ENCODE peak calls at places on chromosomes 13 and 19, in ten cellular contexts. One of them, this sample, is unnamed.

GRCh38 chr13:31352467-31352866 is 152.7 kb downstream of the B3GLCT start:
- DNase-seq in cardiac fibroblast: no peak
- DNase-seq in fibroblast of lung: no peak
- DNase-seq in foreskin fibroblast: no peak
- DNase-seq in IMR-90: no peak
- DNase-seq in epithelial cell of esophagus: no peak
- DNase-seq in psoas muscle: no peak
- DNase-seq in HCT116: no peak
- DNase-seq in GM12864: no peak
- DNase-seq in BE2C: peak; percentile 12
- DNase-seq in this sample: no peak

GRCh38 chr19:48206402-48207093 is 36.1 kb downstream of the ZSWIM9 start:
- DNase-seq in cardiac fibroblast: peak; percentile 32
- DNase-seq in fibroblast of lung: no peak
- DNase-seq in foreskin fibroblast: no peak
- DNase-seq in IMR-90: no peak
- DNase-seq in epithelial cell of esophagus: no peak
- DNase-seq in psoas muscle: no peak
- DNase-seq in HCT116: no peak
- DNase-seq in GM12864: no peak
- DNase-seq in BE2C: no peak
- DNase-seq in this sample: no peak

GRCh38 chr13:110490009-110490770 is 71.3 kb downstream of the RAB20 start:
- DNase-seq in cardiac fibroblast: no peak
- DNase-seq in fibroblast of lung: no peak
- DNase-seq in foreskin fibroblast: no peak
- DNase-seq in IMR-90: no peak
- DNase-seq in epithelial cell of esophagus: no peak
- DNase-seq in psoas muscle: no peak
- DNase-seq in HCT116: no peak
- DNase-seq in GM12864: no peak
- DNase-seq in BE2C: no peak
- DNase-seq in this sample: no peak

GRCh38 chr19:54928299-54928698 is 19.0 kb downstream of the NLRP7 start:
- DNase-seq in cardiac fibroblast: no peak
- DNase-seq in fibroblast of lung: no peak
- DNase-seq in foreskin fibroblast: no peak
- DNase-seq in IMR-90: no peak
- DNase-seq in epithelial cell of esophagus: no peak
- DNase-seq in psoas muscle: no peak
- DNase-seq in HCT116: peak; percentile 6
- DNase-seq in GM12864: no peak
- DNase-seq in BE2C: no peak
- DNase-seq in this sample: peak; percentile 6

GRCh38 chr13:80556291-80556690 is 215.4 kb upstream of the SPRY2 start:
- DNase-seq in cardiac fibroblast: no peak
- DNase-seq in fibroblast of lung: no peak
- DNase-seq in foreskin fibroblast: peak; percentile 74
- DNase-seq in IMR-90: no peak
- DNase-seq in epithelial cell of esophagus: peak; percentile 8
- DNase-seq in psoas muscle: no peak
- DNase-seq in HCT116: no peak
- DNase-seq in GM12864: no peak
- DNase-seq in BE2C: no peak
- DNase-seq in this sample: no peak

GRCh38 chr13:37695200-37695599 is 96.6 kb upstream of the POSTN start:
- DNase-seq in cardiac fibroblast: no peak
- DNase-seq in fibroblast of lung: no peak
- DNase-seq in foreskin fibroblast: peak; percentile 13
- DNase-seq in IMR-90: no peak
- DNase-seq in epithelial cell of esophagus: no peak
- DNase-seq in psoas muscle: no peak
- DNase-seq in HCT116: no peak
- DNase-seq in GM12864: no peak
- DNase-seq in BE2C: no peak
- DNase-seq in this sample: no peak

GRCh38 chr13:109899748-109900147 is 113.4 kb upstream of the IRS2 start:
- DNase-seq in cardiac fibroblast: no peak
- DNase-seq in fibroblast of lung: no peak
- DNase-seq in foreskin fibroblast: no peak
- DNase-seq in IMR-90: no peak
- DNase-seq in epithelial cell of esophagus: no peak
- DNase-seq in psoas muscle: no peak
- DNase-seq in HCT116: no peak
- DNase-seq in GM12864: no peak
- DNase-seq in BE2C: no peak
- DNase-seq in this sample: no peak

GRCh38 chr13:42063105-42063504 is 14.7 kb downstream of the DGKH start:
- DNase-seq in cardiac fibroblast: no peak
- DNase-seq in fibroblast of lung: no peak
- DNase-seq in foreskin fibroblast: no peak
- DNase-seq in IMR-90: no peak
- DNase-seq in epithelial cell of esophagus: peak; percentile 33
- DNase-seq in psoas muscle: no peak
- DNase-seq in HCT116: no peak
- DNase-seq in GM12864: no peak
- DNase-seq in BE2C: no peak
- DNase-seq in this sample: no peak

GRCh38 chr13:33227927-33228644 is 57.5 kb downstream of the STARD13 start:
- DNase-seq in cardiac fibroblast: no peak
- DNase-seq in fibroblast of lung: no peak
- DNase-seq in foreskin fibroblast: no peak
- DNase-seq in IMR-90: no peak
- DNase-seq in epithelial cell of esophagus: no peak
- DNase-seq in psoas muscle: no peak
- DNase-seq in HCT116: no peak
- DNase-seq in GM12864: no peak
- DNase-seq in BE2C: no peak
- DNase-seq in this sample: no peak

GRCh38 chr19:47097396-47098217 is 16.0 kb downstream of the ZC3H4 start:
- DNase-seq in cardiac fibroblast: no peak
- DNase-seq in fibroblast of lung: peak; percentile 54
- DNase-seq in foreskin fibroblast: no peak
- DNase-seq in IMR-90: no peak
- DNase-seq in epithelial cell of esophagus: no peak
- DNase-seq in psoas muscle: peak; percentile 58
- DNase-seq in HCT116: no peak
- DNase-seq in GM12864: no peak
- DNase-seq in BE2C: peak; percentile 41
- DNase-seq in this sample: peak; percentile 73

GRCh38 chr13:109844396-109844795 is 58.0 kb upstream of the IRS2 start:
- DNase-seq in cardiac fibroblast: no peak
- DNase-seq in fibroblast of lung: peak; percentile 67
- DNase-seq in foreskin fibroblast: peak; percentile 81
- DNase-seq in IMR-90: peak; percentile 73
- DNase-seq in epithelial cell of esophagus: peak; percentile 78
- DNase-seq in psoas muscle: no peak
- DNase-seq in HCT116: no peak
- DNase-seq in GM12864: no peak
- DNase-seq in BE2C: no peak
- DNase-seq in this sample: peak; percentile 63

GRCh38 chr19:44282846-44283245 is 22.0 kb downstream of the ZNF235 start:
- DNase-seq in cardiac fibroblast: no peak
- DNase-seq in fibroblast of lung: no peak
- DNase-seq in foreskin fibroblast: peak; percentile 47
- DNase-seq in IMR-90: peak; percentile 19
- DNase-seq in epithelial cell of esophagus: peak; percentile 76
- DNase-seq in psoas muscle: no peak
- DNase-seq in HCT116: no peak
- DNase-seq in GM12864: no peak
- DNase-seq in BE2C: no peak
- DNase-seq in this sample: peak; percentile 32

GRCh38 chr19:18044825-18045304 is 36.9 kb downstream of the ARRDC2 start:
- DNase-seq in cardiac fibroblast: peak; percentile 71
- DNase-seq in fibroblast of lung: peak; percentile 63
- DNase-seq in foreskin fibroblast: peak; percentile 79
- DNase-seq in IMR-90: peak; percentile 76
- DNase-seq in epithelial cell of esophagus: peak; percentile 53
- DNase-seq in psoas muscle: peak; percentile 72
- DNase-seq in HCT116: no peak
- DNase-seq in GM12864: peak; percentile 83
- DNase-seq in BE2C: no peak
- DNase-seq in this sample: peak; percentile 62

GRCh38 chr13:47548294-47548825 is 452.7 kb downstream of the SUCLA2 start:
- DNase-seq in cardiac fibroblast: no peak
- DNase-seq in fibroblast of lung: no peak
- DNase-seq in foreskin fibroblast: no peak
- DNase-seq in IMR-90: no peak
- DNase-seq in epithelial cell of esophagus: no peak
- DNase-seq in psoas muscle: no peak
- DNase-seq in HCT116: no peak
- DNase-seq in GM12864: no peak
- DNase-seq in BE2C: no peak
- DNase-seq in this sample: no peak

GRCh38 chr19:19528721-19529490 is at the start of gene YJEFN3:
- DNase-seq in cardiac fibroblast: no peak
- DNase-seq in fibroblast of lung: peak; percentile 62
- DNase-seq in foreskin fibroblast: peak; percentile 74
- DNase-seq in IMR-90: peak; percentile 19
- DNase-seq in epithelial cell of esophagus: no peak
- DNase-seq in psoas muscle: no peak
- DNase-seq in HCT116: no peak
- DNase-seq in GM12864: no peak
- DNase-seq in BE2C: peak; percentile 86
- DNase-seq in this sample: no peak

GRCh38 chr13:60584976-60585375 is 188.0 kb downstream of the TDRD3 start:
- DNase-seq in cardiac fibroblast: peak; percentile 51
- DNase-seq in fibroblast of lung: peak; percentile 54
- DNase-seq in foreskin fibroblast: peak; percentile 36
- DNase-seq in IMR-90: no peak
- DNase-seq in epithelial cell of esophagus: no peak
- DNase-seq in psoas muscle: no peak
- DNase-seq in HCT116: no peak
- DNase-seq in GM12864: no peak
- DNase-seq in BE2C: no peak
- DNase-seq in this sample: peak; percentile 56

GRCh38 chr13:60583911-60584753 is 187.1 kb downstream of the TDRD3 start:
- DNase-seq in cardiac fibroblast: peak; percentile 72
- DNase-seq in fibroblast of lung: peak; percentile 94
- DNase-seq in foreskin fibroblast: peak; percentile 58
- DNase-seq in IMR-90: peak; percentile 73
- DNase-seq in epithelial cell of esophagus: peak; percentile 43
- DNase-seq in psoas muscle: no peak
- DNase-seq in HCT116: no peak
- DNase-seq in GM12864: no peak
- DNase-seq in BE2C: peak; percentile 15
- DNase-seq in this sample: peak; percentile 94

GRCh38 chr13:60577761-60578160 is 180.7 kb downstream of the TDRD3 start:
- DNase-seq in cardiac fibroblast: no peak
- DNase-seq in fibroblast of lung: no peak
- DNase-seq in foreskin fibroblast: no peak
- DNase-seq in IMR-90: no peak
- DNase-seq in epithelial cell of esophagus: no peak
- DNase-seq in psoas muscle: no peak
- DNase-seq in HCT116: no peak
- DNase-seq in GM12864: no peak
- DNase-seq in BE2C: no peak
- DNase-seq in this sample: no peak

GRCh38 chr13:60583196-60583908 is 186.3 kb downstream of the TDRD3 start:
- DNase-seq in cardiac fibroblast: peak; percentile 78
- DNase-seq in fibroblast of lung: peak; percentile 85
- DNase-seq in foreskin fibroblast: peak; percentile 14
- DNase-seq in IMR-90: peak; percentile 16
- DNase-seq in epithelial cell of esophagus: no peak
- DNase-seq in psoas muscle: no peak
- DNase-seq in HCT116: no peak
- DNase-seq in GM12864: no peak
- DNase-seq in BE2C: no peak
- DNase-seq in this sample: peak; percentile 89
- H3K4me3 ChIP-seq in cardiac fibroblast: no peak overlapping the region
- H3K4me3 ChIP-seq in fibroblast of lung: no peak overlapping the region
- H3K4me3 ChIP-seq in foreskin fibroblast: no peak overlapping the region
- H3K4me3 ChIP-seq in IMR-90: no peak overlapping the region
- H3K4me3 ChIP-seq in epithelial cell of esophagus: no peak overlapping the region
- H3K4me3 ChIP-seq in psoas muscle: no peak overlapping the region
- H3K4me3 ChIP-seq in HCT116: no peak overlapping the region
- H3K4me3 ChIP-seq in GM12864: no peak overlapping the region
- H3K4me3 ChIP-seq in BE2C: no peak overlapping the region
- H3K4me3 ChIP-seq in this sample: no peak overlapping the region

GRCh38 chr13:26996965-26997752 is 174.5 kb downstream of the USP12 start:
- DNase-seq in cardiac fibroblast: no peak
- DNase-seq in fibroblast of lung: no peak
- DNase-seq in foreskin fibroblast: no peak
- DNase-seq in IMR-90: no peak
- DNase-seq in epithelial cell of esophagus: no peak
- DNase-seq in psoas muscle: no peak
- DNase-seq in HCT116: no peak
- DNase-seq in GM12864: peak; percentile 47
- DNase-seq in BE2C: no peak
- DNase-seq in this sample: no peak
- H3K4me3 ChIP-seq in cardiac fibroblast: no peak overlapping the region
- H3K4me3 ChIP-seq in fibroblast of lung: no peak overlapping the region
- H3K4me3 ChIP-seq in foreskin fibroblast: no peak overlapping the region
- H3K4me3 ChIP-seq in IMR-90: no peak overlapping the region
- H3K4me3 ChIP-seq in epithelial cell of esophagus: no peak overlapping the region
- H3K4me3 ChIP-seq in psoas muscle: no peak overlapping the region
- H3K4me3 ChIP-seq in HCT116: no peak overlapping the region
- H3K4me3 ChIP-seq in GM12864: no peak overlapping the region
- H3K4me3 ChIP-seq in BE2C: no peak overlapping the region
- H3K4me3 ChIP-seq in this sample: no peak overlapping the region

DNA sequence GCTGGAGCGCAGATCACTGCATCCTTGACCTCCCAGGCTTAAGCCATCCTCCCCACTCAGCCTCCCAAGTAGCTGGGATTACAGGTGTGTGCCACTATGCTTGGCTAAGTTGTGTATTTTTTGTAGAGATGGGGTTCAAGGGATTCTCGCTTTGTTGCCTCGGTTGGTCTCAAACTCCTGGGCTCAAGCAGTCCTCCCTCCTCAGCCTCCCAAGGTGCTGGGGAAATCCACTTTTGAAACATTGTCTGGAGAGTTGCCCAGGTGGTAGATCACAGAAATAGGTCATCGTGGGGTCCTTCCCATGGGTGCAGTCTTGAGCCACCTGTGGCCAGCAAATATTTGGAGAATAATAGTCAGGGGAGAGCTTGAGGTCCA is 5.2 kb downstream of the LDLR start:
- DNase-seq in cardiac fibroblast: no peak
- DNase-seq in fibroblast of lung: no peak
- DNase-seq in foreskin fibroblast: no peak
- DNase-seq in IMR-90: no peak
- DNase-seq in epithelial cell of esophagus: no peak
- DNase-seq in psoas muscle: no peak
- DNase-seq in HCT116: no peak
- DNase-seq in GM12864: no peak
- DNase-seq in BE2C: no peak
- DNase-seq in this sample: no peak
- H3K4me3 ChIP-seq in cardiac fibroblast: peak overlapping the region; percentile 18
- H3K4me3 ChIP-seq in fibroblast of lung: no peak overlapping the region
- H3K4me3 ChIP-seq in foreskin fibroblast: peak overlapping the region; percentile 10
- H3K4me3 ChIP-seq in IMR-90: no peak overlapping the region
- H3K4me3 ChIP-seq in epithelial cell of esophagus: no peak overlapping the region
- H3K4me3 ChIP-seq in psoas muscle: no peak overlapping the region
- H3K4me3 ChIP-seq in HCT116: peak overlapping the region; percentile 28
- H3K4me3 ChIP-seq in GM12864: peak overlapping the region; percentile 1
- H3K4me3 ChIP-seq in BE2C: no peak overlapping the region
- H3K4me3 ChIP-seq in this sample: peak overlapping the region; percentile 23

DNA sequence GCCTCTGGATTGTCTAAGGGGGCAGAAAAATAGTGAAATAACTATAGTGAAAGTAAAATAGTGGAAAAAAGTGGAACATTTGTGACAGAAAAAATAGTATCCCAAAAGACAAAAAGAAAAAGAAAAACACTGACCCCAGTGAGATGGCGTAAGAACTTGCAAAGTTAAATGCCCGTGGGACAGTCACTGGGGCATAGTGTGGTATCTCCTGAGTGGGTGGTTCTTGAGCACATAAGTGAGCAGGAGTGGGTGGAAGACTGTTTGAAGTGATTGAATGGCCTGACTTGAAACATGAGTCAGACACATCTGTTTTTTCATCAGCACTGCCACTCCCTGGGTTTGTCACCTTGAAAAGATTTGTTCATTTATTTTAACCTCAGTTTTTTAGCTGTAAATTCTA is 2.5 kb downstream of the ZNF430 start:
- DNase-seq in cardiac fibroblast: peak; percentile 49
- DNase-seq in fibroblast of lung: peak; percentile 85
- DNase-seq in foreskin fibroblast: peak; percentile 81
- DNase-seq in IMR-90: peak; percentile 66
- DNase-seq in epithelial cell of esophagus: peak; percentile 93
- DNase-seq in psoas muscle: no peak
- DNase-seq in HCT116: peak; percentile 68
- DNase-seq in GM12864: peak; percentile 53
- DNase-seq in BE2C: no peak
- DNase-seq in this sample: peak; percentile 97
- H3K4me3 ChIP-seq in cardiac fibroblast: no peak overlapping the region
- H3K4me3 ChIP-seq in fibroblast of lung: no peak overlapping the region
- H3K4me3 ChIP-seq in foreskin fibroblast: no peak overlapping the region
- H3K4me3 ChIP-seq in IMR-90: no peak overlapping the region
- H3K4me3 ChIP-seq in epithelial cell of esophagus: peak overlapping the region; percentile 82
- H3K4me3 ChIP-seq in psoas muscle: no peak overlapping the region
- H3K4me3 ChIP-seq in HCT116: peak overlapping the region; percentile 28
- H3K4me3 ChIP-seq in GM12864: peak overlapping the region; percentile 8
- H3K4me3 ChIP-seq in BE2C: no peak overlapping the region
- H3K4me3 ChIP-seq in this sample: peak overlapping the region; percentile 12